ENCODE peak calls at places on chromosome 20, in nine cellular contexts. T, L, Y, C, Z, Q, H, O and G are unnamed samples.

GRCh38 chr20:3777726-3778629 is 3.3 kb downstream of the SPEF1 start:
- DNase-seq in L (no peak), C (no peak), T (no peak), O (no peak), H (peak), Q (peak), Y (peak), Z (peak), G (peak)

GRCh38 chr20:48236001-48236400 is 450.7 kb upstream of the SULF2 start:
- DNase-seq in T (no peak), L (no peak), O (no peak), H (no peak), Y (no peak), Z (no peak), C (no peak), Q (no peak), G (no peak)

GRCh38 chr20:37298190-37298939 is 8.9 kb downstream of the MANBAL start:
- DNase-seq in Y (no peak), Q (peak), H (no peak), T (peak), O (no peak), Z (no peak), L (no peak), C (no peak), G (no peak)

GRCh38 chr20:37392441-37393195 is 46.7 kb downstream of the SRC start:
- DNase-seq in Q (peak), Y (no peak), L (no peak), H (no peak), C (no peak), Z (no peak), O (no peak), T (peak), G (no peak)

GRCh38 chr20:9241232-9241692 is 172.4 kb downstream of the PLCB4 start:
- DNase-seq in C (no peak), Y (no peak), T (peak), Z (no peak), L (peak), Q (peak), H (peak), O (no peak), G (peak)

GRCh38 chr20:59242714-59243626 is 57.4 kb upstream of the EDN3 start:
- DNase-seq in O (no peak), T (no peak), C (no peak), H (no peak), Q (no peak), Z (no peak), Y (no peak), L (no peak), G (no peak)

GRCh38 chr20:35131953-35132352 is 15.2 kb downstream of the EDEM2 start:
- DNase-seq in L (no peak), C (no peak), Y (no peak), T (no peak), Q (no peak), O (no peak), H (no peak), Z (no peak), G (no peak)

GRCh38 chr20:52105573-52106422 is 85.8 kb downstream of the ZFP64 start:
- DNase-seq in Z (no peak), T (no peak), Q (peak), L (no peak), O (no peak), C (no peak), H (peak), Y (peak), G (peak)

GRCh38 chr20:3707508-3707899 is 4.9 kb downstream of the SIGLEC1 start:
- DNase-seq in L (no peak), Q (no peak), O (no peak), C (no peak), T (no peak), H (no peak), Z (no peak), Y (no peak), G (no peak)

GRCh38 chr20:7772376-7772775 is 167.9 kb downstream of the HAO1 start:
- DNase-seq in H (peak), Y (no peak), Q (peak), T (no peak), Z (peak), O (no peak), L (no peak), C (no peak), G (peak)

GRCh38 chr20:5880326-5880725 is 70.0 kb downstream of the TRMT6 start:
- DNase-seq in L (no peak), Q (no peak), T (no peak), Y (no peak), O (no peak), C (no peak), Z (no peak), H (no peak), G (no peak)

GRCh38 chr20:52524865-52525264 is 333.3 kb upstream of the ZFP64 start:
- DNase-seq in T (peak), Z (no peak), O (no peak), Q (no peak), Y (no peak), L (no peak), H (no peak), C (no peak), G (no peak)

GRCh38 chr20:50953196-50953595 is 5.1 kb downstream of the DPM1 start:
- DNase-seq in O (no peak), L (no peak), H (no peak), T (no peak), Q (no peak), Z (no peak), Y (no peak), C (no peak), G (no peak)